ENCODE peak calls at places on chromosomes 6 and 20, in ten cellular contexts. L, A, P, O, C, Q, Z, J, V and Y are unnamed samples.

GRCh38 chr6:15033850-15034203 is 212.0 kb upstream of the JARID2 start:
- DNase-seq in J (no peak), P (no peak), V (no peak), A (no peak), C (no peak), Q (peak; percentile 14), O (no peak), L (no peak), Z (peak; percentile 1), Y (no peak)

GRCh38 chr6:33277663-33278391 is 904 bp downstream of the B3GALT4 start:
- DNase-seq in V (no peak), Z (no peak), C (no peak), A (no peak), Q (no peak), P (no peak), L (no peak), O (no peak), J (no peak), Y (no peak)

GRCh38 chr20:57843941-57844625 is 134.3 kb upstream of the PMEPA1 start:
- DNase-seq in A (no peak), O (no peak), C (no peak), V (no peak), Q (no peak), P (no peak), Z (no peak), J (no peak), L (no peak), Y (no peak)

GRCh38 chr6:144334150-144334708 is 49.1 kb downstream of the UTRN start:
- DNase-seq in Q (no peak), J (peak; percentile 42), O (no peak), C (no peak), L (peak; percentile 52), P (peak; percentile 36), Z (no peak), V (no peak), A (peak; percentile 61), Y (no peak)

GRCh38 chr20:24878657-24879056 is 70.4 kb upstream of the CST7 start:
- DNase-seq in V (no peak), A (no peak), O (no peak), Q (no peak), C (no peak), Z (no peak), P (no peak), L (no peak), J (no peak), Y (no peak)

GRCh38 chr6:110878751-110879539 is 4.4 kb downstream of the AMD1 start:
- DNase-seq in O (peak; percentile 59), V (peak; percentile 9), C (peak; percentile 81), L (no peak), J (no peak), Z (no peak), P (no peak), A (no peak), Q (peak; percentile 44), Y (no peak)

GRCh38 chr6:143774347-143774746 is 68.8 kb upstream of the LTV1 start:
- DNase-seq in O (no peak), J (no peak), C (no peak), Z (no peak), P (no peak), V (no peak), Q (no peak), A (no peak), L (no peak), Y (no peak)

GRCh38 chr6:30060634-30060981 is 457 bp upstream of the POLR1H start:
- DNase-seq in P (no peak), O (peak; percentile 36), J (no peak), L (peak; percentile 41), Z (peak; percentile 31), C (no peak), V (no peak), Q (peak; percentile 16), A (no peak), Y (no peak)

GRCh38 chr20:49570828-49571552 is 3.1 kb upstream of the PTGIS start:
- DNase-seq in C (no peak), Q (no peak), L (no peak), P (no peak), J (no peak), Z (no peak), O (peak; percentile 54), A (no peak), V (no peak), Y (no peak)

GRCh38 chr20:33127422-33128097 is 40.4 kb upstream of the BPIFA2 start:
- DNase-seq in V (no peak), L (no peak), A (no peak), Q (no peak), Z (peak; percentile 14), J (no peak), P (no peak), C (no peak), O (no peak), Y (no peak)

GRCh38 chr6:11744753-11745152 is 33.9 kb downstream of the ADTRP start:
- DNase-seq in C (no peak), P (no peak), J (no peak), V (no peak), A (no peak), L (peak; percentile 69), O (peak; percentile 71), Q (no peak), Z (no peak), Y (peak; percentile 45)

GRCh38 chr6:36054965-36055364 is 27.4 kb downstream of the MAPK14 start:
- DNase-seq in L (no peak), P (no peak), A (no peak), J (no peak), O (no peak), V (no peak), Q (no peak), C (no peak), Z (no peak), Y (no peak)

GRCh38 chr6:130240232-130240631 is 17.5 kb upstream of the SAMD3 start:
- DNase-seq in Q (no peak), C (no peak), O (peak; percentile 78), P (no peak), Z (no peak), J (no peak), L (no peak), V (no peak), A (no peak), Y (no peak)

GRCh38 chr20:61975411-61975810 is 90.3 kb downstream of the TAF4 start:
- DNase-seq in L (no peak), A (no peak), C (no peak), Z (no peak), P (no peak), J (no peak), Q (no peak), V (no peak), O (no peak), Y (no peak)

GRCh38 chr20:1033751-1034419 is 31.8 kb upstream of the RSPO4 start:
- DNase-seq in Z (no peak), V (no peak), C (peak; percentile 85), P (no peak), J (no peak), O (no peak), Q (peak; percentile 16), L (no peak), A (no peak), Y (no peak)

GRCh38 chr20:37408202-37408929 is 62.4 kb downstream of the SRC start:
- DNase-seq in Q (no peak), J (no peak), Z (no peak), C (no peak), L (no peak), V (no peak), A (no peak), O (no peak), P (no peak), Y (no peak)

GRCh38 chr6:28407401-28407800 is 7.9 kb upstream of the ZSCAN12 start:
- DNase-seq in V (no peak), C (no peak), P (no peak), Z (no peak), L (no peak), Q (no peak), A (no peak), O (no peak), J (no peak), Y (no peak)

GRCh38 chr6:24933266-24933665 is 2.5 kb downstream of the RIPOR2 start:
- DNase-seq in J (no peak), V (no peak), P (no peak), Q (no peak), A (no peak), Z (no peak), C (no peak), L (no peak), O (no peak), Y (no peak)

GRCh38 chr6:94130458-94130857 is 711.1 kb upstream of the EPHA7 start:
- DNase-seq in J (no peak), L (no peak), C (peak; percentile 48), Z (no peak), Q (no peak), V (no peak), P (no peak), O (no peak), A (no peak), Y (no peak)

GRCh38 chr6:127317275-127318128 is 25.9 kb downstream of the ECHDC1 start:
- DNase-seq in J (no peak), Z (no peak), C (no peak), V (no peak), O (no peak), P (no peak), L (no peak), A (no peak), Q (no peak), Y (no peak)

GRCh38 chr6:37099442-37099841 is 70.5 kb upstream of the PIM1 start:
- DNase-seq in Q (no peak), Z (no peak), V (no peak), O (no peak), J (no peak), A (no peak), C (no peak), L (peak; percentile 27), P (no peak), Y (no peak)

GRCh38 chr6:42007753-42008528 is 42.4 kb upstream of the TAF8 start:
- DNase-seq in C (no peak), Z (no peak), O (no peak), A (no peak), J (peak; percentile 30), L (no peak), P (no peak), Q (no peak), V (no peak), Y (no peak)

GRCh38 chr6:126657556-126658129 is 317.7 kb downstream of the CENPW start:
- DNase-seq in J (no peak), P (no peak), L (no peak), O (peak; percentile 44), C (peak; percentile 77), V (no peak), Q (peak; percentile 48), A (no peak), Z (no peak), Y (no peak)

GRCh38 chr6:52570291-52570700 is 6.6 kb downstream of the TRAM2 start:
- DNase-seq in Q (no peak), Z (peak; percentile 2), V (no peak), C (no peak), L (peak; percentile 42), J (no peak), A (no peak), P (no peak), O (no peak), Y (no peak)

GRCh38 chr6:143596857-143597256 is 80.9 kb upstream of the PHACTR2 start:
- DNase-seq in Q (no peak), Z (no peak), P (no peak), C (no peak), L (peak; percentile 72), O (peak; percentile 71), J (no peak), V (no peak), A (no peak), Y (peak; percentile 59)

GRCh38 chr20:49990310-49990720 is 7.5 kb downstream of the SNAI1 start:
- DNase-seq in Q (no peak), O (no peak), P (no peak), L (no peak), Z (no peak), J (no peak), A (no peak), C (no peak), V (no peak), Y (no peak)

GRCh38 chr6:107493158-107494057 is 3.5 kb downstream of the SOBP start:
- DNase-seq in A (no peak), O (peak; percentile 67), P (no peak), V (no peak), C (peak; percentile 17), Z (peak; percentile 80), L (peak; percentile 28), J (no peak), Q (no peak), Y (no peak)

GRCh38 chr6:29499704-29500103 is 11.9 kb upstream of the MAS1L start:
- DNase-seq in A (no peak), V (no peak), Q (no peak), J (no peak), O (no peak), C (no peak), L (no peak), P (no peak), Z (no peak), Y (no peak)